ENCODE peak calls at places on chromosomes 7 and 10, in five cellular contexts. J, L, K, R and B are unnamed samples.

GRCh38 chr10:98030093-98030821 is at the start of gene CRTAC1:
- DNase-seq in L (no peak), K (peak), R (peak), J (no peak), B (no peak)

GRCh38 chr10:132068431-132069121 is 2.8 kb downstream of the JAKMIP3 start:
- DNase-seq in R (no peak), L (no peak), J (no peak), K (no peak), B (no peak)

GRCh38 chr10:130243015-130243414 is 106.8 kb downstream of the GLRX3 start:
- DNase-seq in L (no peak), K (no peak), R (no peak), J (no peak), B (no peak)

GRCh38 chr7:115352375-115352774 is 430.5 kb downstream of the MDFIC start:
- DNase-seq in L (no peak), K (peak), R (peak), J (no peak), B (no peak)

GRCh38 chr10:120480848-120481247 is 23.8 kb downstream of the PLPP4 start:
- DNase-seq in L (no peak), R (no peak), K (no peak), J (no peak), B (no peak)

GRCh38 chr10:80684217-80684616 is 146.5 kb downstream of the SH2D4B start:
- DNase-seq in J (peak), R (no peak), L (no peak), K (peak), B (peak)

GRCh38 chr10:79435271-79436065 is 10.0 kb downstream of the ZCCHC24 start:
- DNase-seq in R (no peak), J (no peak), L (no peak), K (peak), B (no peak)

GRCh38 chr7:70060298-70061068 is 462.2 kb downstream of the AUTS2 start:
- DNase-seq in J (no peak), K (no peak), R (no peak), L (no peak), B (no peak)

GRCh38 chr10:118062798-118063238 is 16.1 kb upstream of the RAB11FIP2 start:
- DNase-seq in K (no peak), J (no peak), L (no peak), R (no peak), B (peak)

GRCh38 chr7:52555805-52556204 is 479.6 kb upstream of the POM121L12 start:
- DNase-seq in L (no peak), K (no peak), R (no peak), J (no peak), B (no peak)

GRCh38 chr10:600876-601275 is 88.6 kb downstream of the DIP2C start:
- DNase-seq in R (no peak), K (peak), J (no peak), L (no peak), B (no peak)

GRCh38 chr10:60390224-60390626 is 550 bp upstream of the ANK3 start:
- DNase-seq in J (no peak), K (peak), R (no peak), L (no peak), B (no peak)

GRCh38 chr7:24778543-24779282 is 21.4 kb upstream of the GSDME start:
- DNase-seq in K (peak), J (no peak), L (no peak), R (peak), B (no peak)

GRCh38 chr10:16891375-16892313 is 74.4 kb upstream of the RSU1 start:
- DNase-seq in L (peak), K (peak), R (peak), J (peak), B (peak)

GRCh38 chr10:19728376-19728775 is 87.9 kb upstream of the PLXDC2 start:
- DNase-seq in J (no peak), R (no peak), L (no peak), K (no peak), B (no peak)

GRCh38 chr10:43316988-43317387 is 50.1 kb upstream of the RASGEF1A start:
- DNase-seq in L (no peak), K (no peak), R (no peak), J (no peak), B (no peak)

GRCh38 chr7:4733936-4734528 is 41.4 kb upstream of the AP5Z1 start:
- DNase-seq in L (no peak), J (no peak), R (no peak), K (no peak), B (no peak)

GRCh38 chr10:77620731-77621130 is 16.9 kb downstream of the KCNMA1 start:
- DNase-seq in J (no peak), R (no peak), K (no peak), L (no peak), B (no peak)

GRCh38 chr10:48612241-48612943 is 7.5 kb upstream of the ARHGAP22 start:
- DNase-seq in K (no peak), R (peak), L (no peak), J (no peak), B (no peak)

GRCh38 chr7:75546272-75547015 is 54.3 kb downstream of the SPDYE5 start:
- DNase-seq in L (no peak), K (no peak), R (no peak), J (no peak), B (no peak)

GRCh38 chr10:19877466-19878255 is 61.4 kb downstream of the PLXDC2 start:
- DNase-seq in L (no peak), J (no peak), R (no peak), K (no peak), B (no peak)

GRCh38 chr7:72403677-72404076 is 8.5 kb downstream of the CALN1 start:
- DNase-seq in J (no peak), K (no peak), R (no peak), L (no peak), B (no peak)

GRCh38 chr10:96043895-96044580 is 655 bp downstream of the CCNJ start:
- DNase-seq in L (peak), J (peak), R (peak), K (peak), B (peak)

GRCh38 chr7:142636751-142637150 is 112.5 kb upstream of the PRSS1 start:
- DNase-seq in J (no peak), R (no peak), L (no peak), K (no peak), B (no peak)

GRCh38 chr10:132065491-132066105 is at the start of gene JAKMIP3:
- DNase-seq in L (no peak), K (peak), R (peak), J (no peak), B (peak)

GRCh38 chr7:35894721-35895120 is 93.9 kb downstream of the SEPTIN7 start:
- DNase-seq in R (no peak), J (no peak), L (no peak), K (peak), B (no peak)

GRCh38 chr10:21406595-21407218 is 118.8 kb downstream of the SKIDA1 start:
- DNase-seq in J (no peak), L (no peak), K (peak), R (peak), B (no peak)

GRCh38 chr10:124667425-124668130 is 76.6 kb downstream of the FAM53B start:
- DNase-seq in J (no peak), K (no peak), R (no peak), L (no peak), B (no peak)

GRCh38 chr10:15373199-15373598 is 2.1 kb upstream of the FAM171A1 start:
- DNase-seq in K (no peak), J (no peak), R (no peak), L (no peak), B (no peak)

GRCh38 chr7:137475966-137476365 is 132.4 kb upstream of the PTN start:
- DNase-seq in K (no peak), R (peak), L (no peak), J (no peak), B (no peak)

GRCh38 chr10:19874791-19875190 is 58.6 kb downstream of the PLXDC2 start:
- DNase-seq in R (no peak), J (no peak), K (no peak), L (no peak), B (no peak)

GRCh38 chr7:31735991-31736982 is 49.3 kb downstream of the PPP1R17 start:
- DNase-seq in K (peak), L (no peak), R (peak), J (peak), B (peak)

GRCh38 chr7:35037526-35038339 is 448 bp upstream of the DPY19L1 start:
- DNase-seq in J (peak), K (peak), R (peak), L (peak), B (peak)